ENCODE peak calls at places on chromosomes 1 and 21, in seven cellular contexts. X, G, Y, Q, P, F and D are unnamed samples. For H3K4me1, the result is how much of the 10 kb centered on the place peaks cover.

GRCh38 chr1:28437924-28438699 is 67.7 kb upstream of the RCC1 start:
- DNase-seq in X (peak), G (peak), Y (peak), Q (peak), P (no peak), F (peak), D (no peak)

GRCh38 chr1:173043253-173043652 is 7.5 kb downstream of the TNFSF18 start:
- DNase-seq in X (no peak), G (peak), Y (peak), Q (no peak), P (no peak), F (no peak), D (no peak)

GRCh38 chr1:117897551-117897950 is 31.9 kb downstream of the GDAP2 start:
- DNase-seq in X (no peak), G (no peak), Y (no peak), Q (no peak), P (no peak), F (no peak), D (no peak)

GRCh38 chr1:30386145-30386926 is 337.0 kb downstream of the MATN1 start:
- DNase-seq in X (no peak), G (no peak), Y (no peak), Q (no peak), P (no peak), F (no peak), D (no peak)

GRCh38 chr1:185733818-185734709 is at the start of gene HMCN1:
- DNase-seq in X (peak), G (peak), Y (peak), Q (peak), P (peak), F (peak), D (no peak)

GRCh38 chr1:29538586-29538985 is 302.3 kb downstream of the PTPRU start:
- DNase-seq in X (no peak), G (no peak), Y (no peak), Q (no peak), P (no peak), F (no peak), D (no peak)

GRCh38 chr1:4957027-4957426 is 302.6 kb downstream of the AJAP1 start:
- DNase-seq in X (no peak), G (no peak), Y (no peak), Q (no peak), P (no peak), F (no peak), D (no peak)

GRCh38 chr1:10622896-10623295 is 148.1 kb downstream of the PEX14 start:
- DNase-seq in X (no peak), G (no peak), Y (no peak), Q (peak), P (no peak), F (no peak), D (no peak)

GRCh38 chr1:109298666-109299086 is 8.1 kb downstream of the MYBPHL start:
- DNase-seq in X (no peak), G (peak), Y (no peak), Q (peak), P (no peak), F (no peak), D (no peak)
- H3K4me3 ChIP-seq in X (no peak), G (no peak), Y (no peak), Q (no peak), P (no peak), F (no peak), D (no peak)

DNA sequence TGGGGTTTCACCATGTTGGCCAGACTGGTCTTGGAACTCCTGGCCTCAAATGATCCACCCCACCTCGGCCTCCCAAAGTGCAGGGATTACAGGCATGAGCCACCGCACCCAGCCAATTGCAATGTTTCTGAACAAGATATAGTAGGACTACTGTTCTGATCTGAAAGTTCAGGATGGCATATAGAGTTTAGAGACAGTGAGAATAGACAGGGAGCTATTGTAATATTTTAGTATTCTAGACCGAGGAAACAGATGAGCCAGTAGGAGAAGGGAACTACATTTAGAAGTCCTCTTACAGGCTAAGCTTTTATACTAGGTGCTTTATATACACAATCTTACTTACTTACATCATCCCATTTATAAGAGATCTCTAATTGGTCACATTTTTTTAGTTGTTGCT is 33.1 kb downstream of the SOAT1 start:
- DNase-seq in X (no peak), G (no peak), Y (no peak), Q (no peak), P (no peak), F (no peak), D (no peak)
- H3K4me1 ChIP-seq in X (under half), G (under half), Y (under half), Q (under half), P (under half), F (under half), D (under half)

DNA sequence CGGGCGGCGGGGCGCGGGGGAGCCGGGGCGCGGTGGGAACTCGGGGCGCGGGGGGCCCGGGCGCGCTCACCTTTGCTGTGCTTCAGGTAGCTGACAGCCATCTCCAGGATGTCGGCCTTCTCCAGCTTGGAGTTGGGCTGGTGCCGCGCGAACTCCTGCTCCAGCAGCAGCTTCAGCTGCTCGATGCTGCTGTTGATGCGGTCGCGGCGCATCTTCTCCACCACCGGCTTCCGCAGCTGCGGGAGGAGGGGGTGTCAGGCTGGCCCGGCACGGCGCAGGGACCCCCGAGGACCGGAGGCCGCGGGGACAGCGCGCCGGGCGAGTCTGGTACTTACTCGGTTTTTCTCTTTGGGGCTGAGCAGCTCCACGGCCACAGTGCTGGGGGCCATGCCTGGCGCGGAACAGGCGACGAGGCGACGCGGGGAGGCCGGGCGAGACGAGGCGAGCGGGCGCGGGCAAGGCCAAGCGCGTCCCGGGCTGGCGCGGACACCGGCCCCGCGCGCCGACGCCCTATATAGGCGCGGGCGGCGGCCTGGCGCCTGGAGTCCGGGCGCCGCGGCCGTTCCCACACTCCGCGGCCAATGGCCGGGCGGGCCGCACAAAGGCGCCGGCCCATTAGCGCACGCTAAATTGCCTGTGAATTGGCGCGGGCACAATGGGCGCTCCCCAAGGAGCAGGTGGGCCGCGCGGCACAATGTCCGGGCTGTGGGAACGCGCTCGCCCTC is at the start of gene HES5:
- DNase-seq in X (peak), G (peak), Y (no peak), Q (no peak), P (no peak), F (peak), D (no peak)
- H3K27ac ChIP-seq in X (no peak), G (no peak), Y (no peak), Q (peak), P (no peak), F (peak), D (no peak)

GRCh38 chr1:107776898-107777663 is 187.9 kb downstream of the VAV3 start:
- DNase-seq in X (no peak), G (no peak), Y (no peak), Q (no peak), P (no peak), F (no peak), D (no peak)
- H3K4me3 ChIP-seq in X (no peak), G (no peak), Y (no peak), Q (no peak), P (no peak), F (no peak), D (no peak)

GRCh38 chr1:165169729-165170128 is 186.8 kb downstream of the LMX1A start:
- DNase-seq in X (no peak), G (peak), Y (no peak), Q (no peak), P (no peak), F (no peak), D (no peak)

GRCh38 chr1:165173409-165173808 is 183.1 kb downstream of the LMX1A start:
- DNase-seq in X (no peak), G (no peak), Y (no peak), Q (no peak), P (no peak), F (no peak), D (no peak)

GRCh38 chr1:165172666-165173065 is 183.8 kb downstream of the LMX1A start:
- DNase-seq in X (no peak), G (no peak), Y (no peak), Q (no peak), P (no peak), F (no peak), D (no peak)

GRCh38 chr1:165169028-165169427 is 187.5 kb downstream of the LMX1A start:
- DNase-seq in X (no peak), G (peak), Y (no peak), Q (no peak), P (no peak), F (no peak), D (no peak)

DNA sequence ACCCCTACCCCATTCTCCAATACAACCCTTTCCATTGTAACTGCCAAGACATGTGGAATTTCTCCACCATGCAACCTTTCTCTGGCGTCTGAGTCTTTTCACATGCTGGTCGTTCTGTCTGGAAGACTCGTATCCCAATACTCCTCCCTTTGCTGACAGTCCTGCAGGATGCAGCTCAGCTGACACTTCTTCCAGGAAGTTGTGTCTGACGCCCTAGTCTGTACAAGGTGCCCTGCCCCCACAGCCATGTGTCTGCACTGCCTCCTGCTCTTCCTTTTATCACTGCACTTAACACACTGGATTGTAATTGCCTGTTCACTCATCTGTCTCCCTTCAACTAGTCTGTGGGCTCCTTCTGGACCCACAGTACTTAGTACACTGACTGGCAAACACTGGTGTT is 188.0 kb downstream of the LMX1A start:
- DNase-seq in X (no peak), G (no peak), Y (no peak), Q (no peak), P (no peak), F (no peak), D (no peak)
- H3K4me1 ChIP-seq in X (under half), G (under half), Y (under half), Q (under half), P (under half), F (under half), D (under half)

GRCh38 chr1:50830621-50831020 is 129.4 kb downstream of the FAF1 start:
- DNase-seq in X (no peak), G (no peak), Y (no peak), Q (no peak), P (no peak), F (no peak), D (no peak)

GRCh38 chr1:50832167-50832566 is 127.9 kb downstream of the FAF1 start:
- DNase-seq in X (no peak), G (no peak), Y (no peak), Q (no peak), P (no peak), F (no peak), D (no peak)

GRCh38 chr1:50836117-50836516 is 124.0 kb downstream of the FAF1 start:
- DNase-seq in X (no peak), G (no peak), Y (no peak), Q (no peak), P (no peak), F (no peak), D (no peak)

GRCh38 chr1:50831300-50832061 is 128.6 kb downstream of the FAF1 start:
- DNase-seq in X (no peak), G (no peak), Y (no peak), Q (no peak), P (no peak), F (no peak), D (no peak)

DNA sequence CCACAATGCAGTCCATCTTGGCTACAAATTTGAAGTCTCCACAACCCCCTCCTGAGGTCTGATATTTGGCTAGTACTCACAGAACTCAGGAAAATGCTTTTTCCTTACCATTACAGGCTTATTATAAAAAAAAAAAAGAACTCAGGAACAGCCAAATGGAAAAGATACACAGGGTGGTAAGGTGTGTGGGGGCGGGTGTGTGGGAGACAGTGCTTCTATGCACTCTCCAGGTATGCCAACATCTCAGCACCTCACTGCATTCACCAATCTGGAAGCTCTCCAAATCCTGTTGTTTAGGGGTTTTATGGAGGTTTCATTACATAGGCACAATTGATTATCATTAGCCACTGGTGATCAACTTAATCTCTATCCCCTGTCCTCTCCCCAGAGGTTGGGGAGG is 126.9 kb downstream of the FAF1 start:
- DNase-seq in X (no peak), G (no peak), Y (no peak), Q (no peak), P (no peak), F (no peak), D (no peak)
- H3K27ac ChIP-seq in X (no peak), G (no peak), Y (no peak), Q (no peak), P (no peak), F (no peak), D (no peak)

GRCh38 chr21:29655577-29655976 is 284.2 kb downstream of the GRIK1 start:
- DNase-seq in X (no peak), G (no peak), Y (no peak), Q (no peak), P (no peak), F (no peak), D (no peak)

GRCh38 chr21:29658934-29659203 is 280.9 kb downstream of the GRIK1 start:
- DNase-seq in X (no peak), G (no peak), Y (no peak), Q (no peak), P (no peak), F (no peak), D (no peak)

GRCh38 chr21:29656504-29657227 is 283.1 kb downstream of the GRIK1 start:
- DNase-seq in X (no peak), G (peak), Y (peak), Q (no peak), P (no peak), F (no peak), D (no peak)

GRCh38 chr21:29658177-29658933 is 281.4 kb downstream of the GRIK1 start:
- DNase-seq in X (no peak), G (no peak), Y (no peak), Q (no peak), P (no peak), F (no peak), D (no peak)

GRCh38 chr21:29657228-29657989 is 282.4 kb downstream of the GRIK1 start:
- DNase-seq in X (no peak), G (no peak), Y (no peak), Q (no peak), P (no peak), F (no peak), D (no peak)
- H3K4me3 ChIP-seq in X (no peak), G (no peak), Y (no peak), Q (no peak), P (no peak), F (no peak), D (no peak)